ENCODE peak calls at places on chromosomes 4 and X, in eight cellular contexts. L is fibroblast of mammary gland; W is mesenchymal stem cell; H is AG10803; G is fibroblast of pulmonary artery; Y is HepG2; T is lung; E is effector memory CD4-positive, alpha-beta T cell. P is an unnamed sample.

GRCh38 chrX:21658152-21658737 is at the start of gene KLHL34:
- DNase-seq in L (no peak), W (no peak), H (no peak), G (no peak), Y (no peak), T (no peak), E (no peak), P (no peak)

GRCh38 chr4:8516996-8517550 is 63.1 kb upstream of the GPR78 start:
- DNase-seq in L (no peak), W (no peak), H (peak), G (no peak), Y (no peak), T (no peak), E (no peak), P (no peak)

GRCh38 chr4:22478426-22478825 is 37.4 kb downstream of the ADGRA3 start:
- DNase-seq in L (no peak), W (no peak), H (no peak), G (no peak), Y (no peak), T (no peak), E (no peak), P (no peak)

GRCh38 chr4:146335763-146336412 is 121.5 kb downstream of the REELD1 start:
- DNase-seq in L (peak), W (no peak), H (no peak), G (peak), Y (peak), T (no peak), E (no peak), P (no peak)

GRCh38 chr4:164807611-164808010 is 53.7 kb downstream of the SMIM31 start:
- DNase-seq in L (no peak), W (peak), H (no peak), G (no peak), Y (peak), T (peak), E (no peak), P (peak)

GRCh38 chr4:25908491-25908901 is 5.5 kb upstream of the SMIM20 start:
- DNase-seq in L (peak), W (peak), H (peak), G (peak), Y (peak), T (no peak), E (no peak), P (peak)

GRCh38 chr4:7584133-7584532 is 149.4 kb upstream of the PSAPL1 start:
- DNase-seq in L (no peak), W (no peak), H (no peak), G (no peak), Y (no peak), T (no peak), E (no peak), P (no peak)

GRCh38 chr4:110087116-110087708 is 111.2 kb downstream of the ELOVL6 start:
- DNase-seq in L (peak), W (peak), H (peak), G (peak), Y (no peak), T (no peak), E (no peak), P (peak)

GRCh38 chrX:40061005-40061404 is 36.8 kb downstream of the BCOR start:
- DNase-seq in L (no peak), W (no peak), H (no peak), G (no peak), Y (no peak), T (no peak), E (no peak), P (no peak)

GRCh38 chr4:76233534-76233933 is 18.0 kb upstream of the FAM47E start:
- DNase-seq in L (no peak), W (no peak), H (no peak), G (no peak), Y (no peak), T (no peak), E (no peak), P (no peak)
- H3K4me3 ChIP-seq in L (no peak), W (no peak), H (no peak), G (no peak), Y (peak), T (no peak), E (no peak), P (no peak)

DNA sequence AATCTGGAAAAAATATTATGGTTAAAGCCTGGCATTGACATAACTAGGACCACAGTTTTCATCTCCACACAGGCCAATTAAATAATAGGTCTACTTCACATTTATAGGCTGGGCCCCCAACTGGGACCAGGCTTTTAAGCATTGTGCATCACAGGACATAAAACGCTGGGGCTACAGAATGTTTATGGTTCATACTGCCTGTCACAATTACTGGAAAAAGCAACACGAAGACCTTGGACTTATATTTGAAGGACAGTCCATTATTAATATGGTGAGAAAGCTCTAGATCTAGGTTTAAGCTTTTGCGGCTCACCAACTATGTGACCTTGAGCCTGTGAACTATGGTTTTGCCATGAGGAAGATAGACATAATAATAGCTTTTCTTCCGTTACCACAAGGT is 94.2 kb downstream of the MFAP3L start:
- DNase-seq in L (no peak), W (no peak), H (no peak), G (no peak), Y (no peak), T (no peak), E (no peak), P (no peak)
- H3K4me3 ChIP-seq in L (no peak), W (no peak), H (no peak), G (no peak), Y (no peak), T (no peak), E (no peak), P (no peak)

GRCh38 chr4:1172228-1172851 is at the start of gene SPON2:
- DNase-seq in L (peak), W (peak), H (peak), G (peak), Y (peak), T (no peak), E (no peak), P (no peak)

GRCh38 chr4:1170156-1170804 is 2.1 kb downstream of the SPON2 start:
- DNase-seq in L (no peak), W (peak), H (no peak), G (no peak), Y (no peak), T (no peak), E (no peak), P (no peak)

GRCh38 chr4:1170805-1171305 is 1.5 kb downstream of the SPON2 start:
- DNase-seq in L (no peak), W (peak), H (no peak), G (no peak), Y (no peak), T (no peak), E (no peak), P (no peak)

GRCh38 chr4:1172971-1173757 is 781 bp upstream of the SPON2 start:
- DNase-seq in L (peak), W (peak), H (peak), G (peak), Y (peak), T (no peak), E (no peak), P (peak)

DNA sequence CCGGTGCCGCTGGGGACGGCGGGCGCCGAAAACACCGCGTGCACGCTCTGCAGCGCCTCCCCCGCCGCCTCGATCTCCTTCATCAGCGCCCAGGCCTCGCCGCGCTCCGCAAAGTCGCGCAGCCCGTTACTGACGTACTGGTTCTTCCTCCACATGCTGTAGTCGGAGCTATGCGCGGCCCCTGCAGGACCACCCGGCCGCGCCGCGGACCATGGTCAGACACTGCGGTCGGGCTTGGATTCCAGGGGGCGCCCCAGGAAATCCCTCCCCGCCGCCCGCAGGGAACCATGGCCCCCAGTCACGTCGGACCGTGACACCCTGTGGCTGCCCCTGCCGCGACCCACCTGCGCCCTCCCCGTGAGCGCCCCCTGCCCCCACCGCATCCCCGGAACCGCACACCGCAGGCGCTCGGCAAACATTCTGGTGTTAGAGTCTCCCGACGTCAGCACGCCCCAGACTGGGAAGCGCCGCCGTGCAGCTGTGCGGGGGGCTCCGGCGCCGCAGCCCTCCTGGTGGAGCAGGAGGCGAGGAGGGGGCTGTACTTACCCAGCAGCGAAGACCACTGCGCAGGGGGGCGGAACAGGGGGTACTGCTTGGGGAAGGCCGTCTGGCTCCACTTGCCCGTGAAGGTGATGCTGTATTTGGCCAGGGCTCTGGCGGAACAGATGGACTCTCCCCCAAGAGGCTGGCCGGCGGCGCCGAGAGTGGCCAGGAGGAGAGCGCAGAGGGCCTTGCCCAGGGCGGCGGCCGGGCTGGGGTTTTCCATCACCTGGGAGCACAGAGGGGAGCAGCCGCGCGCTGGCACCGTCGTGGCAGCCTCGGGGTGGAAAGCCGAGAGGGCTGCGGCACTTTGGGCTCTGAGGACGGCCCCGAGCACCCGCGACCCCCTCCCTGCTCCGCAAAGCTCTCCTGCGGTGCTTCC is 816 bp downstream of the SPON2 start:
- DNase-seq in L (no peak), W (no peak), H (no peak), G (no peak), Y (no peak), T (no peak), E (peak), P (no peak)
- H3K4me3 ChIP-seq in L (peak), W (peak), H (peak), G (peak), Y (peak), T (peak), E (peak), P (peak)

GRCh38 chr4:82891728-82892466 is 944 bp upstream of the SEC31A start:
- DNase-seq in L (peak), W (peak), H (peak), G (no peak), Y (no peak), T (no peak), E (no peak), P (peak)
- H3K4me3 ChIP-seq in L (peak), W (no peak), H (peak), G (peak), Y (peak), T (peak), E (peak), P (peak)

DNA sequence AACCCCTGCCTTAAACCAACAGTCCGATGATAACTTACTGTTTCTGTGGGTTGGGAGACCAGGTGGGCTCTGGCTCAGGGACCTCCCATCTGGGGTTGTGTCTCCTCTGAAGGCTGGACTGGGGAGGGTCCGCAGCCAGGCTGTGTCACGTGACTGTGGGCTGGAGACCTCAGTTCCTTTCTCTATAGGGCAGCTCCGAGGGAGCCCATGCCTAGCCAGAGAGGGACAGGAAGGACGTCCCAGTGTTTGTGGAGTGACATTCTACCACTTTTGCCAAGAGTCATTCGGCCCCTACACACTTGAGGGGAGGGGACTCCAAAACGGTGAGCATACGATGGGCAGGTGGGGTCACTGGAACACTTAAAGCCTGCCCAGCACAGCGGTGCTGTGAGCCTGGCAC is 4.5 kb downstream of the PCGF3 start:
- DNase-seq in L (no peak), W (no peak), H (no peak), G (no peak), Y (no peak), T (no peak), E (no peak), P (no peak)
- H3K4me3 ChIP-seq in L (no peak), W (no peak), H (no peak), G (no peak), Y (no peak), T (no peak), E (no peak), P (no peak)

GRCh38 chrX:153647461-153648357 is 706 bp downstream of the DUSP9 start:
- DNase-seq in L (no peak), W (no peak), H (no peak), G (no peak), Y (no peak), T (no peak), E (no peak), P (no peak)

GRCh38 chrX:153645921-153646481 is 1.0 kb upstream of the DUSP9 start:
- DNase-seq in L (no peak), W (no peak), H (no peak), G (no peak), Y (peak), T (no peak), E (no peak), P (no peak)

GRCh38 chrX:153648358-153649177 is 1.6 kb downstream of the DUSP9 start:
- DNase-seq in L (no peak), W (no peak), H (no peak), G (no peak), Y (no peak), T (no peak), E (no peak), P (no peak)

GRCh38 chrX:153645151-153645550 is 1.9 kb upstream of the DUSP9 start:
- DNase-seq in L (no peak), W (no peak), H (no peak), G (no peak), Y (no peak), T (no peak), E (no peak), P (no peak)

DNA sequence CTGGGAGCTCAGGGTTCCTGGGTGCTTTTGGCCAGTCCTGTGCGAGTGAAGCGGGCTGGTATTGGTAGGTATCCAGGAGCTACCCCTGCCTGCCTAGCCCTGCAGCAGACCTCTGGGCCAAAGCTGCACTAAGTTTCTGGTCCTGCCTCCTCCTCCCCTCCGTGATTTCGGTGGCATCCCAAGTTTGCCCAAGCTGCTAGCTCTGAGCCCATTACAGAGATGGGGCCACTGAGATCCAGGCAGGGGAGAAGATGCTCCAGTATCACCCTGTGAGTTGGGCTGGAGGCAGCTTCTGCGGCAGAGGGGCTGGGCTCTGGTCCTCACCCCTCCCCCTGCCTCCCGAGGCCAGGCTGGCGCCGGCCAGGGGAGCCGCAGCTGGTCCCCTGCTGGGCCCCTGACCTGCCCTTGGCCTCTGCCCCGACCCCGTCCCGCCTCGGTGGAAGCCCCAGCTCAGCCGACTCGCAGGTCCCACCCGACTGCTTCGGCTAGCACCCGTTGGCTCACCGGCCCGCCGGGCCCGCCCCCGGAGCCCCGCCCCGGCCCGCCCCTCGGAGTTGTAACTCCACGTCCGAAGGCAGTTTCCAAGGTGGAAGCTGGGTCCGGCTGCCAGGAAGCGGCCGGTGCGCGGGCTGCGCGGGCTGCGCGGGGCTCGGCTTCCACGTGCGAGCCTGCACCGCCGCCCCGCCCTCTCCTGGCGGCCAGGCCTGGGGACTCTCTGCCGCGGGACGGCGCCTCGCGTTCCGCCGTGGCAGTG is at the start of gene DUSP9:
- DNase-seq in L (peak), W (peak), H (no peak), G (peak), Y (peak), T (no peak), E (no peak), P (no peak)
- H3K4me3 ChIP-seq in L (no peak), W (peak), H (no peak), G (no peak), Y (peak), T (no peak), E (peak), P (no peak)